ENCODE peak calls at places on chromosome 3, in four cellular contexts. F is upper lobe of left lung, Q is endothelial cell of umbilical vein, K is breast epithelium. D is an unnamed sample.

GRCh38 chr3:136994772-136995516 is 37.2 kb downstream of the IL20RB start:
- DNase-seq in F (peak; percentile 85), Q (peak; percentile 98), K (peak; percentile 96), D (peak; percentile 94)

GRCh38 chr3:71930056-71930991 is 145.4 kb upstream of the PROK2 start:
- DNase-seq in F (no peak), Q (no peak), K (no peak), D (no peak)

GRCh38 chr3:121594850-121595249 is 1.7 kb downstream of the FBXO40 start:
- DNase-seq in F (no peak), Q (no peak), K (no peak), D (no peak)

GRCh38 chr3:40304352-40304751 is 5.2 kb upstream of the EIF1B start:
- DNase-seq in F (no peak), Q (no peak), K (no peak), D (no peak)

GRCh38 chr3:101255441-101255840 is 64.9 kb downstream of the IMPG2 start:
- DNase-seq in F (no peak), Q (no peak), K (no peak), D (no peak)

GRCh38 chr3:128180446-128180845 is 27.2 kb downstream of the EEFSEC start:
- DNase-seq in F (no peak), Q (no peak), K (no peak), D (peak; percentile 31)

GRCh38 chr3:101273608-101274007 is 46.8 kb downstream of the IMPG2 start:
- DNase-seq in F (no peak), Q (no peak), K (no peak), D (no peak)

GRCh38 chr3:78927787-78928186 is 840.0 kb downstream of the ROBO1 start:
- DNase-seq in F (no peak), Q (no peak), K (no peak), D (no peak)

GRCh38 chr3:76369170-76369569 is 583.8 kb upstream of the ZNF717 start:
- DNase-seq in F (no peak), Q (no peak), K (no peak), D (no peak)

GRCh38 chr3:172324591-172325203 is 123.6 kb downstream of the GHSR start:
- DNase-seq in F (no peak), Q (no peak), K (no peak), D (no peak)

GRCh38 chr3:109338322-109338721 is 976 bp upstream of the DPPA4 start:
- DNase-seq in F (no peak), Q (no peak), K (no peak), D (no peak)

GRCh38 chr3:188239035-188239434 is 85.1 kb downstream of the LPP start:
- DNase-seq in F (no peak), Q (no peak), K (no peak), D (no peak)

GRCh38 chr3:28328188-28329151 is 20.1 kb upstream of the ZCWPW2 start:
- DNase-seq in F (no peak), Q (peak; percentile 48), K (no peak), D (no peak)

GRCh38 chr3:146626384-146627122 is 21.4 kb upstream of the PLSCR5 start:
- DNase-seq in F (no peak), Q (peak; percentile 26), K (no peak), D (no peak)

GRCh38 chr3:23114479-23114878 is 88.6 kb upstream of the UBE2E2 start:
- DNase-seq in F (no peak), Q (no peak), K (no peak), D (no peak)

GRCh38 chr3:15682766-15683165 is 81.2 kb downstream of the BTD start:
- DNase-seq in F (no peak), Q (peak; percentile 35), K (no peak), D (no peak)

GRCh38 chr3:64539451-64540196 is 148.2 kb downstream of the ADAMTS9 start:
- DNase-seq in F (no peak), Q (peak; percentile 77), K (peak; percentile 69), D (no peak)

GRCh38 chr3:171875923-171876412 is 32.8 kb downstream of the TMEM212 start:
- DNase-seq in F (peak; percentile 28), Q (no peak), K (no peak), D (no peak)

GRCh38 chr3:112405845-112406244 is 72.9 kb downstream of the CD200 start:
- DNase-seq in F (no peak), Q (no peak), K (no peak), D (no peak)

GRCh38 chr3:15513810-15514662 is 7.5 kb downstream of the COLQ start:
- DNase-seq in F (no peak), Q (no peak), K (no peak), D (no peak)

GRCh38 chr3:66561374-66561773 is 60.6 kb upstream of the LRIG1 start:
- DNase-seq in F (no peak), Q (no peak), K (no peak), D (no peak)

GRCh38 chr3:33831053-33831452 is 32.6 kb downstream of the PDCD6IP start:
- DNase-seq in F (no peak), Q (no peak), K (no peak), D (no peak)

GRCh38 chr3:66036586-66037061 is 2.1 kb downstream of the MAGI1 start:
- DNase-seq in F (peak; percentile 70), Q (peak; percentile 29), K (no peak), D (no peak)

GRCh38 chr3:171797265-171797679 is 13.0 kb downstream of the PLD1 start:
- DNase-seq in F (no peak), Q (no peak), K (no peak), D (no peak)

GRCh38 chr3:124491098-124491497 is 239.2 kb upstream of the UMPS start:
- DNase-seq in F (no peak), Q (no peak), K (no peak), D (peak; percentile 68)

GRCh38 chr3:33645060-33645841 is 72.8 kb downstream of the CLASP2 start:
- DNase-seq in F (no peak), Q (peak; percentile 41), K (no peak), D (no peak)

GRCh38 chr3:194928831-194929594 is 243.3 kb downstream of the FAM43A start:
- DNase-seq in F (no peak), Q (no peak), K (no peak), D (peak; percentile 91)

GRCh38 chr3:49657208-49657915 is 16.8 kb upstream of the APEH start:
- DNase-seq in F (no peak), Q (no peak), K (no peak), D (no peak)

GRCh38 chr3:81302045-81302444 is 459.4 kb downstream of the GBE1 start:
- DNase-seq in F (peak; percentile 22), Q (peak; percentile 71), K (no peak), D (no peak)

GRCh38 chr3:50418845-50419244 is 59.5 kb upstream of the TMEM115 start:
- DNase-seq in F (no peak), Q (no peak), K (no peak), D (no peak)

GRCh38 chr3:104273046-104273649 is 1093.6 kb upstream of the ALCAM start:
- DNase-seq in F (no peak), Q (peak; percentile 34), K (no peak), D (no peak)

GRCh38 chr3:122952509-122952908 is 75.1 kb downstream of the SEMA5B start:
- DNase-seq in F (peak; percentile 34), Q (no peak), K (no peak), D (no peak)

GRCh38 chr3:110995461-110996226 is 76.0 kb upstream of the NECTIN3 start:
- DNase-seq in F (no peak), Q (peak; percentile 6), K (no peak), D (no peak)

GRCh38 chr3:191019855-191020254 is 157.4 kb upstream of the GMNC start:
- DNase-seq in F (no peak), Q (no peak), K (no peak), D (no peak)

GRCh38 chr3:191026746-191027145 is 164.3 kb upstream of the GMNC start:
- DNase-seq in F (no peak), Q (no peak), K (no peak), D (no peak)

GRCh38 chr3:191020730-191021405 is 158.4 kb upstream of the GMNC start:
- DNase-seq in F (no peak), Q (no peak), K (no peak), D (no peak)
- H3K27me3 ChIP-seq in F (no peaks in the 10 kb centered on the region), Q (no peaks in the 10 kb centered on the region), K (no peaks in the 10 kb centered on the region), D (no peaks in the 10 kb centered on the region)

GRCh38 chr3:174159629-174160028 is 699.5 kb upstream of the NAALADL2 start:
- DNase-seq in F (no peak), Q (no peak), K (no peak), D (no peak)

GRCh38 chr3:174153875-174154274 is 705.3 kb upstream of the NAALADL2 start:
- DNase-seq in F (no peak), Q (peak; percentile 36), K (no peak), D (no peak)

GRCh38 chr3:174158674-174159073 is 700.5 kb upstream of the NAALADL2 start:
- DNase-seq in F (no peak), Q (no peak), K (no peak), D (no peak)

GRCh38 chr3:174156200-174156599 is 702.9 kb upstream of the NAALADL2 start:
- DNase-seq in F (no peak), Q (peak; percentile 84), K (no peak), D (no peak)
- TF ChIP-seq POLR2AphosphoS5 in F (no peak), Q (no peak), K (no peak), D (no peak)

GRCh38 chr3:39103324-39103693 is 4.1 kb downstream of the GORASP1 start:
- DNase-seq in F (no peak), Q (no peak), K (no peak), D (no peak)
- TF ChIP-seq CTCF in F (no peak), Q (no peak), K (no peak), D (no peak)

DNA sequence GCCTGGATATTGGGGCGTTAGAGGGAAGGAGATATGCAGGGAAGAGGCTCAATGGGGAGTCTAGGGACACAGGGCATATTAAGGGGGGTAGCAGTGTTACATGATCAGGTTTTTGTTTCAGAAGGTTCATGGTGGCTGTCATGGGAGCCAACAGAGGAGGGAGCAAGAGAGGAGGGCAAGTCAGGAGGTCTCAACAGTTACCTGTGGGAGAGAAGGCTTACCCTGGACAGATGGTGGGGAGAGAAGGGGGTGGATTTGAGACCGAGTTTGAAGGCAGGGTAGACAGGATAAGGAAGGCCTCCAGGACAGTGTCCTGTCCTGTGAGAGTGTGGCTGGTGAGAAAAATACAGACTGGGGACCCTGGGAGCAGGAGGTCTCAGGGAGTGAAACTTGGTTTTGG is 3.8 kb upstream of the WNT7A start:
- DNase-seq in F (no peak), Q (no peak), K (no peak), D (peak; percentile 86)
- H3K27me3 ChIP-seq in F (peaks cover 24% of the 10 kb centered on the region), Q (peaks cover 25% of the 10 kb centered on the region), K (peaks cover 54% of the 10 kb centered on the region), D (peaks cover 24% of the 10 kb centered on the region)

GRCh38 chr3:185729335-185729715 is 95.5 kb downstream of the IGF2BP2 start:
- DNase-seq in F (no peak), Q (peak; percentile 91), K (no peak), D (no peak)
- TF ChIP-seq POLR2AphosphoS5 in F (no peak), Q (peak; percentile 63), K (no peak), D (no peak)

GRCh38 chr3:133464573-133464972 is 64.7 kb downstream of the BFSP2 start:
- DNase-seq in F (no peak), Q (peak; percentile 52), K (no peak), D (no peak)
- TF ChIP-seq CTCF in F (no peak), Q (peak; percentile 13), K (no peak), D (no peak)

D was measured in esophagus muscularis mucosa.